ENCODE peak calls at places on chromosomes 1 and 21, in six cellular contexts. K is brain microvascular endothelial cell; C is heart left ventricle; T is CD4-positive, alpha-beta T cell; N is fibroblast of lung; U is uterus. A is an unnamed sample.

GRCh38 chr1:46184920-46185658 is 8.8 kb upstream of the P3R3URF start:
- DNase-seq in C (no peak), N (no peak), K (no peak), T (no peak), U (no peak), A (no peak)

GRCh38 chr21:31725202-31725840 is 6.6 kb downstream of the SCAF4 start:
- DNase-seq in C (no peak), N (no peak), T (no peak), K (no peak), U (no peak), A (no peak)

GRCh38 chr1:113533061-113533460 is 142.7 kb downstream of the MAGI3 start:
- DNase-seq in T (no peak), K (no peak), U (no peak), C (no peak), N (no peak), A (no peak)

GRCh38 chr21:43287974-43288755 is 119.4 kb downstream of the CRYAA start:
- DNase-seq in N (no peak), C (peak; percentile 17), K (peak; percentile 7), T (no peak), U (no peak), A (no peak)

GRCh38 chr1:221672160-221672762 is 69.6 kb downstream of the DUSP10 start:
- DNase-seq in U (no peak), K (peak; percentile 81), C (no peak), N (peak; percentile 87), T (no peak), A (peak; percentile 60)

GRCh38 chr21:32021319-32022027 is 148.7 kb downstream of the HUNK start:
- DNase-seq in K (no peak), N (no peak), C (peak; percentile 82), U (no peak), T (no peak), A (no peak)

GRCh38 chr1:31714442-31715096 is 10.8 kb upstream of the COL16A1 start:
- DNase-seq in N (peak; percentile 70), C (peak; percentile 86), K (peak; percentile 43), T (peak; percentile 19), U (peak; percentile 96), A (peak; percentile 50)

GRCh38 chr1:64973061-64973647 is 6.8 kb upstream of the JAK1 start:
- DNase-seq in N (no peak), U (no peak), C (no peak), K (no peak), T (no peak), A (no peak)

GRCh38 chr1:5936126-5936525 is 56.1 kb downstream of the NPHP4 start:
- DNase-seq in N (no peak), K (no peak), T (no peak), C (no peak), U (no peak), A (no peak)

DNA sequence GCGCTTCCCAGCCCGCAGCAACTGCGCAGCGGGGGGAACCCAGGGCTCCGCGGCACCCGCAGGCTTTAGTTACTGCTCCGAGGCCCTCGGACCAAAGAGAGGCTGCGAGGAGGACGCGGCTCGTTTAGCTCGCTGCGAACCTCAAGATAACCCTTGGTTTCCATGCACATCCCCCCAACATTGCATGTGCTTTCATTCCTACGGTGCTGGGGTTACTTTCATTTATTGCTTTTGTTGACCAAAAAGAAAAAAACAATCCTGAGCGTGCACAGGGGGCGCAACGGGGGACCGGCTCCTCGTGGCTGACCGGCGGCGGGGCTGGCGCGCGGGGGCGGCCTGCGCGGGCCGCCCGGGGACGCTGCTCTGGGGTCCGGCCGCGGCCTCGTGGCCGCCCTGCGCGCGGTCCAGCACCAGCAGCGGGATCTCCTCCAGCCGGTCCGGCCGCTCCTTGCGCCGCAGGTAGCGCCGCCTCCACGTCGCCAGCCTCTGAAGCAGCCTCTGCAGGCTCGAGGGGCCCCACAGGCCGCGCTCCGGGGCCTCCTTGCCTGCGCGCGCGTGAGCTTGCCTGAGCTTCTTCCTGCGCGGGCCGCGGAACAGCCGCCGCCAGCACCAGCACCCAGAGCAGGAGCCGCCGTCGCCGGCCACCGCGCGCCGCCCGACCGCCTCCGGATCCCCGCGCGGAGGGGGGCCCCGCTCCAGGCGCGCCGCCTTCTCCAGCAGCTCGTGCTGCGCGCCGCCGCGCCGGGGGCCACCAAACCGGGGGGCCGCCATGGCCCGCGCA is 77.4 kb downstream of the DESI2 start:
- DNase-seq in C (peak; percentile 28), U (peak; percentile 24), N (peak; percentile 63), K (peak; percentile 27), T (peak; percentile 15), A (peak; percentile 4)
- H3K27me3 ChIP-seq in C (no peaks in the 10 kb centered on the region), U (no peaks in the 10 kb centered on the region), N (no peaks in the 10 kb centered on the region), K (no peaks in the 10 kb centered on the region), T (no peaks in the 10 kb centered on the region), A (no peaks in the 10 kb centered on the region)

GRCh38 chr1:32741067-32741416 is 38.5 kb upstream of the SYNC start:
- DNase-seq in T (no peak), K (no peak), C (no peak), U (no peak), N (no peak), A (no peak)

GRCh38 chr1:32743380-32744062 is 41.0 kb upstream of the SYNC start:
- DNase-seq in N (no peak), C (no peak), K (no peak), T (no peak), U (no peak), A (no peak)

GRCh38 chr1:32742132-32742947 is 39.8 kb upstream of the SYNC start:
- DNase-seq in C (peak; percentile 37), N (no peak), T (no peak), K (no peak), U (no peak), A (no peak)

GRCh38 chr1:32742956-32743355 is 40.4 kb upstream of the SYNC start:
- DNase-seq in T (no peak), N (no peak), K (no peak), C (peak; percentile 30), U (no peak), A (no peak)

GRCh38 chr1:32741417-32742131 is 39.0 kb upstream of the SYNC start:
- DNase-seq in N (no peak), T (no peak), K (no peak), C (peak; percentile 30), U (no peak), A (no peak)
- TF ChIP-seq CTCF in N (peak; percentile 30), T (no peak), K (peak; percentile 40), C (peak; percentile 59), U (peak; percentile 55), A (peak; percentile 53)

GRCh38 chr1:162013289-162013688 is 10.4 kb downstream of the OLFML2B start:
- DNase-seq in N (no peak), T (no peak), K (no peak), U (no peak), C (no peak), A (no peak)
- H3K27me3 ChIP-seq in N (no peaks in the 10 kb centered on the region), T (no peaks in the 10 kb centered on the region), K (no peaks in the 10 kb centered on the region), U (no peaks in the 10 kb centered on the region), C (no peaks in the 10 kb centered on the region), A (peaks cover 1% of the 10 kb centered on the region)

GRCh38 chr1:161314201-161314981 is at the start of gene SDHC:
- DNase-seq in K (peak; percentile 82), U (peak; percentile 88), C (peak; percentile 90), T (peak; percentile 89), N (peak; percentile 90), A (peak; percentile 70)
- TF ChIP-seq CTCF in K (peak; percentile 75), U (peak; percentile 4), C (peak; percentile 24), T (no peak), N (peak; percentile 50), A (peak; percentile 71)

DNA sequence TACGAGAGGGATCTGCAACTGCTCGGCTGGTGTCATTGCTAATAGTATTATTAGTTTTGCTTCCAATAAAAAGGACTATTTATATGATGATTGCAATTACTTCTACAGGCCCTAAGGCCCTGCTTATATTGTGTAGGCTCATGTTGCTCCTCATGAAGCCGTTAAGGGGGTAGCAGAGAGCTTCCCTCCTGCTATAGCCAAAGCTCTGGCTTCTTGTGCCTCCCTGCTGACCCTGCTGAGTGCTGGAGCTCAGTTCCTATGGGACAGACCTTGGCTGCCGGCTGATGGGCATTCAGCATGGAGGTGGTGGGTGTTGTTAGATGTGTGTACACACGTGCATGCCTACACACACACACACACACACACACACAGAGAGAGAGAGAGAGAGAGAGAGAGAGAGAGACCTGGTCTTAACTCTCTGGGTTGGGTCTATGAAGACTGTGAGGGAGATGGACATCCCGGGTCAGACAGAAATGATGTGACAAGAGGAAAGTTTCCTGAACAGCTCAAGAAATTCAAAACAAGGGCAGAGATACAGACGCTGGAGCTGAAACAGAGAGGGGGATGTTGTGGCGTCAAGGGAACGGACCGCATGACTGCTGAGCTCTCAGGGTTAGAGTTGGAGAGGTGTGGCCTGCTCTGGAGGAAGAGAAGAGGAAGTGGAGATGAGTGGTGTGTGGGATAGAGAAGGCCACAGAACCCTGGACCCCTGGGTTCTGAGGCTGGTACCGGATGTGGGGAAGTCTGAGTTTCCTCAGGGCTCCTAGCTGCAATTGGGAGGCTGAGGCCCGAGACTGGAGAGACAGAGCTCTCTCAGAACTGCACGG is 1.6 kb downstream of the BCAN start:
- DNase-seq in K (no peak), N (no peak), C (no peak), T (no peak), U (no peak), A (no peak)
- H3K27me3 ChIP-seq in K (peaks cover 93% of the 10 kb centered on the region), N (peaks cover 92% of the 10 kb centered on the region), C (peaks cover 92% of the 10 kb centered on the region), T (peaks cover 91% of the 10 kb centered on the region), U (no peaks in the 10 kb centered on the region), A (peaks cover 75% of the 10 kb centered on the region)

GRCh38 chr1:117810553-117810952 is 118.9 kb downstream of the GDAP2 start:
- DNase-seq in C (no peak), U (no peak), K (no peak), N (peak; percentile 44), T (no peak), A (no peak)
- TF ChIP-seq CTCF in C (no peak), U (no peak), K (no peak), N (no peak), T (no peak), A (no peak)

GRCh38 chr1:165342588-165342987 is 13.9 kb downstream of the LMX1A start:
- DNase-seq in N (no peak), K (no peak), C (no peak), T (no peak), U (no peak), A (peak; percentile 62)
- H3K27me3 ChIP-seq in N (no peaks in the 10 kb centered on the region), K (no peaks in the 10 kb centered on the region), C (peaks cover 54% of the 10 kb centered on the region), T (peaks cover 21% of the 10 kb centered on the region), U (no peaks in the 10 kb centered on the region), A (peaks cover 18% of the 10 kb centered on the region)

DNA sequence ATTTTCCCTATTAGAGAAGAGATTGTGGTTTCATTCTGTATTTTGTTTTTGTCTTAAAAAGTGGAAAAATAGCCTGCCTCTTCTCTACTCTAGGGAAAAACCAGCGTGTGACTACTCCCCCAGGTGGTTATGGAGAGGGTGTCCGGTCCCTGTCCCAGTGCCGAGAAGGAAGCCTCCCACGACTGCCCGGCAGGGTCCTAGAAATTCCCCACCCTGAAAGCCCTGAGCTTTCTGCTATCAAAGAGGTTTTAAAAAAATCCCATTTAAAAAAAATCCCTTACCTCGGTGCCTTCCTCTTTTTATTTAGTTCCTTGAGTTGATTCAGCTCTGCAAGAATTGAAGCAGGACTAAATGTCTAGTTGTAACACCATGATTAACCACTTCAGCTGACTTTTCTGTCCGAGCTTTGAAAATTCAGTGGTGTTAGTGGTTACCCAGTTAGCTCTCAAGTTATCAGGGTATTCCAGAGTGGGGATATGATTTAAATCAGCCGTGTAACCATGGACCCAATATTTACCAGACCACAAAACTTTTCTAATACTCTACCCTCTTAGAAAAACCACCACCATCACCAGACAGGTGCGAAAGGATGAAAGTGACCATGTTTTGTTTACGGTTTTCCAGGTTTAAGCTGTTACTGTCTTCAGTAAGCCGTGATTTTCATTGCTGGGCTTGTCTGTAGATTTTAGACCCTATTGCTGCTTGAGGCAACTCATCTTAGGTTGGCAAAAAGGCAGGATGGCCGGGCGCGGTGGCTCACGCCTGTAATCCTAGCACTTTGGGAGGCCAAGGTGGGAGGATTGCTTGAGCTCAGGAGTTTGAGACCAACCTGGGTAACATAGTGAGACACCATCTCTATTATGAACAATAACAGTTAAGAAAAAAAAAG is 34.9 kb upstream of the TDRD10 start:
- DNase-seq in T (no peak), N (no peak), K (no peak), U (peak; percentile 32), C (no peak), A (no peak)
- TF ChIP-seq CTCF in T (no peak), N (peak; percentile 31), K (peak; percentile 48), U (peak; percentile 49), C (peak; percentile 40), A (no peak)

A was measured in bronchial epithelial cell.